ENCODE peak calls at places on chromosomes 5 and 9, in five cellular contexts. J is right atrium auricular region, W is heart left ventricle, D is dorsolateral prefrontal cortex, Z is small intestine. N is an unnamed sample.
A peak's percentile ranks its signal among the peaks of the same experiment; 100 is the strongest.

GRCh38 chr5:120139039-120139438 is 325.1 kb upstream of the PRR16 start:
- DNase-seq in D (no peak), W (no peak), J (no peak), Z (peak; percentile 8), N (no peak)

GRCh38 chr5:179241764-179242370 is 103.4 kb downstream of the ADAMTS2 start:
- DNase-seq in Z (no peak), J (no peak), W (peak; percentile 17), D (peak; percentile 35), N (no peak)

GRCh38 chr5:135822959-135823358 is 11.5 kb upstream of the SLC25A48 start:
- DNase-seq in W (no peak), Z (no peak), D (no peak), J (no peak), N (no peak)

GRCh38 chr5:114360816-114361723 is 800 bp upstream of the KCNN2 start:
- DNase-seq in D (peak; percentile 64), W (peak; percentile 33), J (no peak), Z (no peak), N (no peak)

GRCh38 chr5:54090495-54091084 is 219.8 kb downstream of the ARL15 start:
- DNase-seq in D (no peak), W (no peak), J (no peak), Z (no peak), N (no peak)

GRCh38 chr5:110045153-110045552 is 355.4 kb downstream of the MAN2A1 start:
- DNase-seq in W (no peak), J (no peak), Z (no peak), D (no peak), N (no peak)

GRCh38 chr9:95574176-95574575 is 57.4 kb upstream of the PTCH1 start:
- DNase-seq in J (no peak), Z (no peak), D (no peak), W (no peak), N (no peak)

GRCh38 chr9:125106285-125106893 is 36.9 kb downstream of the SCAI start:
- DNase-seq in Z (no peak), D (no peak), J (no peak), W (no peak), N (no peak)

GRCh38 chr5:168808217-168808616 is 229.0 kb upstream of the PANK3 start:
- DNase-seq in D (no peak), J (no peak), Z (no peak), W (no peak), N (no peak)

GRCh38 chr9:107878462-107878861 is 388.9 kb upstream of the KLF4 start:
- DNase-seq in D (no peak), J (no peak), W (no peak), Z (no peak), N (no peak)

GRCh38 chr9:126781717-126782388 is 23.0 kb upstream of the ZBTB43 start:
- DNase-seq in J (peak; percentile 81), Z (peak; percentile 66), W (peak; percentile 79), D (peak; percentile 83), N (peak; percentile 71)

GRCh38 chr5:155728857-155729683 is 597.9 kb upstream of the SGCD start:
- DNase-seq in Z (no peak), W (peak; percentile 33), D (peak; percentile 61), J (no peak), N (no peak)

GRCh38 chr9:111601237-111602018 is 2.0 kb upstream of the PTGR1 start:
- DNase-seq in W (no peak), J (no peak), Z (peak; percentile 79), D (no peak), N (no peak)

GRCh38 chr9:107639426-107639825 is 149.9 kb upstream of the KLF4 start:
- DNase-seq in J (no peak), W (no peak), Z (no peak), D (no peak), N (no peak)

GRCh38 chr5:6456766-6457370 is 8.2 kb downstream of the UBE2QL1 start:
- DNase-seq in D (no peak), J (no peak), W (no peak), Z (no peak), N (no peak)

GRCh38 chr9:74117731-74118130 is 379.4 kb upstream of the RORB start:
- DNase-seq in J (no peak), W (no peak), D (no peak), Z (no peak), N (no peak)

GRCh38 chr5:83179966-83180365 is 102.6 kb downstream of the XRCC4 start:
- DNase-seq in W (no peak), Z (no peak), J (no peak), D (no peak), N (no peak)

GRCh38 chr9:95880011-95880690 is 4.7 kb downstream of the ERCC6L2 start:
- DNase-seq in W (no peak), D (no peak), J (no peak), Z (peak; percentile 35), N (no peak)

GRCh38 chr5:57695179-57695578 is 212.6 kb upstream of the ACTBL2 start:
- DNase-seq in W (no peak), D (no peak), J (no peak), Z (peak; percentile 48), N (no peak)

GRCh38 chr9:37801287-37801850 is 772 bp downstream of the DCAF10 start:
- DNase-seq in D (peak; percentile 44), W (peak; percentile 25), J (no peak), Z (peak; percentile 35), N (no peak)

DNA sequence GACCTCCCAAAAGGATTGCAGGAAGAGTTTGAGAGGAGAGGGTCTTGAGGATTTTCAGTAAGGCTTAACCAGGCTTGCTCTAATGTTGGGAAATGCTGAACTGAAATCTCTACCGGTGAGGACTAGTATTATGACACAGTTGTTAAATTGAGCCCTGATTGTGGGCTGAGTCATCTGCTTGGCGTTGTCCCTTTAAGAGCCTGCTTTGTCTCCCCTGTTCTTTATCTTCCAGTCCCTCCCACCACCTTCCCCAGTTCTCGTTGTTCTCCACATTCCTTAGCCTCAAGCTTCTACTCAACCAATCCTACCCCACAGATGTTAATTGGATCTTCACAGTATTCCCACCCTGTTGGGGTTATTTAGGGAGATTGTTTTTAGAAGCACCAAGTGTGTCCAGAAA is 57.7 kb downstream of the ANKRD55 start:
- DNase-seq in J (peak; percentile 73), W (peak; percentile 38), Z (no peak), D (no peak), N (no peak)
- H3K27ac ChIP-seq in J (peak overlapping the region; percentile 40), W (peak overlapping the region; percentile 66), Z (no peak overlapping the region), D (no peak overlapping the region), N (no peak overlapping the region)

GRCh38 chr9:581673-582497 is 259.6 kb upstream of the DMRT1 start:
- DNase-seq in W (no peak), D (no peak), Z (peak; percentile 27), J (no peak), N (no peak)
- H3K27ac ChIP-seq in W (no peak overlapping the region), D (no peak overlapping the region), Z (no peak overlapping the region), J (no peak overlapping the region), N (no peak overlapping the region)

GRCh38 chr9:130794923-130795495 is 40.0 kb upstream of the ABL1 start:
- DNase-seq in Z (no peak), W (no peak), D (no peak), J (no peak), N (no peak)
- H3K27ac ChIP-seq in Z (no peak overlapping the region), W (peak overlapping the region; percentile 49), D (no peak overlapping the region), J (peak overlapping the region; percentile 55), N (peak overlapping the region; percentile 81)

GRCh38 chr5:10680876-10681481 is 80.1 kb downstream of the DAP start:
- DNase-seq in Z (no peak), D (no peak), W (no peak), J (no peak), N (no peak)
- H3K27ac ChIP-seq in Z (no peak overlapping the region), D (no peak overlapping the region), W (no peak overlapping the region), J (no peak overlapping the region), N (no peak overlapping the region)

GRCh38 chr5:181221792-181222629 is 1.1 kb upstream of the TRIM41 start:
- DNase-seq in J (peak; percentile 99), W (peak; percentile 93), D (peak; percentile 96), Z (peak; percentile 92), N (peak; percentile 97)

GRCh38 chr5:181223729-181224389 is 778 bp downstream of the TRIM41 start:
- DNase-seq in Z (no peak), J (no peak), D (no peak), W (peak; percentile 60), N (no peak)

GRCh38 chr5:181222630-181223040 is 446 bp upstream of the TRIM41 start:
- DNase-seq in J (no peak), Z (peak; percentile 41), D (no peak), W (no peak), N (no peak)

GRCh38 chr5:181223041-181223728 is at the start of gene TRIM41:
- DNase-seq in Z (peak; percentile 99), D (peak; percentile 99), J (peak; percentile 98), W (peak; percentile 99), N (peak; percentile 97)

GRCh38 chr5:181224390-181225234 is 1.5 kb downstream of the TRIM41 start:
- DNase-seq in Z (no peak), W (no peak), D (no peak), J (no peak), N (no peak)
- H3K27ac ChIP-seq in Z (no peak overlapping the region), W (peak overlapping the region; percentile 100), D (peak overlapping the region; percentile 95), J (no peak overlapping the region), N (peak overlapping the region; percentile 93)

GRCh38 chr5:43007911-43008368 is 32.2 kb downstream of the ANXA2R start:
- DNase-seq in W (peak; percentile 70), J (peak; percentile 74), D (no peak), Z (peak; percentile 73), N (no peak)

GRCh38 chr5:43007246-43007910 is 32.7 kb downstream of the ANXA2R start:
- DNase-seq in W (peak; percentile 87), J (peak; percentile 81), Z (peak; percentile 83), D (no peak), N (no peak)

GRCh38 chr5:43014522-43014921 is 25.6 kb downstream of the ANXA2R start:
- DNase-seq in D (no peak), W (no peak), J (no peak), Z (no peak), N (no peak)

GRCh38 chr5:43008369-43009158 is 31.6 kb downstream of the ANXA2R start:
- DNase-seq in Z (peak; percentile 87), D (peak; percentile 80), W (peak; percentile 90), J (peak; percentile 85), N (peak; percentile 67)

DNA sequence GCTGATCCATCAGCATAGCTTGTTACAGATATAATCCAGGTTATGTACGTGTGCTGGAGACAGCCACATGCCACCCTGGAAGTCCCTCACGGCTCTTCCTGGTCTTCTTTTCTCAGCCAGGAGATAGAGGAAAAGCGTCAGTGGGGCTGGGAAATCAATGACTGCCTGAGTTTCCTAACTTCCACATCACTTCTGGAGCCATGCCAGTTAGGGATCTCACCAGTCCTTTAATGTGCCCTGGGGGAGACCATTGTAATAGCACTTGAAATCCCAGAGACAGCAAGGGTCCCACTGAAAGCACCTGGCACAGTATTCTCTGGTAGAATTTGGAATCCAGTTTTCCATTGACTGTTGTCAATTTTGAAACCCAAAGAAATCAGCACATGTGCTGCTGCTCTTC is 29.2 kb downstream of the ANXA2R start:
- DNase-seq in J (no peak), W (peak; percentile 34), Z (no peak), D (no peak), N (no peak)
- H3K27ac ChIP-seq in J (peak overlapping the region; percentile 84), W (peak overlapping the region; percentile 98), Z (peak overlapping the region; percentile 58), D (no peak overlapping the region), N (peak overlapping the region; percentile 80)